ENCODE peak calls at places on chromosomes 16 and 17, in six cellular contexts. P, N, O, X, D and I are unnamed samples.

GRCh38 chr16:67883146-67883871 is 1.4 kb upstream of the NRN1L start:
- DNase-seq in N (no peak), D (no peak), O (no peak), X (no peak), P (no peak), I (no peak)

GRCh38 chr17:1590031-1590746 is 27.6 kb upstream of the PITPNA start:
- DNase-seq in O (peak), X (no peak), P (no peak), D (no peak), N (peak), I (no peak)

GRCh38 chr17:66354981-66355380 is 52.6 kb downstream of the PRKCA start:
- DNase-seq in X (no peak), P (no peak), O (peak), D (no peak), N (peak), I (no peak)

GRCh38 chr17:61519754-61520440 is 67.7 kb downstream of the TBX4 start:
- DNase-seq in O (no peak), X (no peak), D (no peak), P (no peak), N (no peak), I (no peak)

GRCh38 chr16:52203096-52203495 is 343.8 kb downstream of the TOX3 start:
- DNase-seq in N (no peak), O (no peak), X (no peak), P (no peak), D (no peak), I (no peak)

GRCh38 chr16:74607967-74608356 is 1.0 kb upstream of the GLG1 start:
- DNase-seq in D (no peak), O (no peak), N (no peak), X (no peak), P (peak), I (no peak)

GRCh38 chr17:58969156-58969555 is 137.5 kb downstream of the TRIM37 start:
- DNase-seq in D (no peak), O (no peak), N (no peak), P (no peak), X (no peak), I (no peak)

GRCh38 chr17:53313746-53314145 is 509.0 kb upstream of the KIF2B start:
- DNase-seq in D (no peak), P (no peak), O (no peak), N (no peak), X (no peak), I (no peak)

GRCh38 chr17:16911141-16911937 is 60.6 kb downstream of the TNFRSF13B start:
- DNase-seq in D (no peak), O (no peak), N (no peak), P (peak), X (no peak), I (no peak)

GRCh38 chr16:60100371-60100770 is 1366.3 kb upstream of the GOT2 start:
- DNase-seq in O (no peak), X (no peak), D (no peak), P (no peak), N (no peak), I (no peak)